ENCODE peak calls at places on chromosomes 2 and 18, in nine cellular contexts. One of them, this sample, is unnamed.

GRCh38 chr2:60351802-60352201 is 201.7 kb downstream of the BCL11A start:
- DNase-seq in effector memory CD8-positive, alpha-beta T cell: no peak
- DNase-seq in foreskin fibroblast: no peak
- DNase-seq in GM12864: peak; percentile 62
- DNase-seq in kidney tubule cell: no peak
- DNase-seq in Calu3: no peak
- DNase-seq in MM.1S: no peak
- DNase-seq in Right ventricle myocardium superior: no peak
- DNase-seq in NCI-H460: no peak
- DNase-seq in this sample: peak; percentile 75

GRCh38 chr2:129741623-129742022 is 237.8 kb upstream of the RAB6C start:
- DNase-seq in kidney tubule cell: no peak
- DNase-seq in effector memory CD8-positive, alpha-beta T cell: no peak
- DNase-seq in GM12864: no peak
- DNase-seq in Right ventricle myocardium superior: no peak
- DNase-seq in foreskin fibroblast: no peak
- DNase-seq in Calu3: no peak
- DNase-seq in NCI-H460: no peak
- DNase-seq in MM.1S: no peak
- DNase-seq in this sample: no peak

GRCh38 chr2:86765308-86765695 is 25.4 kb downstream of the CD8A start:
- DNase-seq in MM.1S: no peak
- DNase-seq in Calu3: no peak
- DNase-seq in kidney tubule cell: no peak
- DNase-seq in effector memory CD8-positive, alpha-beta T cell: no peak
- DNase-seq in foreskin fibroblast: no peak
- DNase-seq in NCI-H460: no peak
- DNase-seq in Right ventricle myocardium superior: no peak
- DNase-seq in GM12864: no peak
- DNase-seq in this sample: no peak

GRCh38 chr18:369224-370010 is 101.6 kb upstream of the THOC1 start:
- DNase-seq in GM12864: no peak
- DNase-seq in foreskin fibroblast: peak; percentile 15
- DNase-seq in Calu3: no peak
- DNase-seq in NCI-H460: no peak
- DNase-seq in kidney tubule cell: peak; percentile 76
- DNase-seq in effector memory CD8-positive, alpha-beta T cell: no peak
- DNase-seq in Right ventricle myocardium superior: no peak
- DNase-seq in MM.1S: no peak
- DNase-seq in this sample: no peak

GRCh38 chr18:57697434-57697833 is 75.8 kb upstream of the NARS1 start:
- DNase-seq in NCI-H460: no peak
- DNase-seq in GM12864: no peak
- DNase-seq in MM.1S: no peak
- DNase-seq in Calu3: no peak
- DNase-seq in foreskin fibroblast: no peak
- DNase-seq in effector memory CD8-positive, alpha-beta T cell: no peak
- DNase-seq in Right ventricle myocardium superior: peak; percentile 47
- DNase-seq in kidney tubule cell: no peak
- DNase-seq in this sample: no peak

GRCh38 chr2:189096769-189097447 is 82.7 kb downstream of the COL5A2 start:
- DNase-seq in Calu3: peak; percentile 12
- DNase-seq in GM12864: no peak
- DNase-seq in NCI-H460: peak; percentile 49
- DNase-seq in Right ventricle myocardium superior: no peak
- DNase-seq in foreskin fibroblast: peak; percentile 71
- DNase-seq in effector memory CD8-positive, alpha-beta T cell: no peak
- DNase-seq in MM.1S: no peak
- DNase-seq in kidney tubule cell: peak; percentile 86
- DNase-seq in this sample: no peak

GRCh38 chr2:73156539-73157124 is 43.9 kb upstream of the RAB11FIP5 start:
- DNase-seq in Calu3: peak; percentile 71
- DNase-seq in MM.1S: peak; percentile 31
- DNase-seq in kidney tubule cell: peak; percentile 66
- DNase-seq in effector memory CD8-positive, alpha-beta T cell: peak; percentile 25
- DNase-seq in GM12864: no peak
- DNase-seq in foreskin fibroblast: peak; percentile 52
- DNase-seq in Right ventricle myocardium superior: peak; percentile 75
- DNase-seq in NCI-H460: no peak
- DNase-seq in this sample: no peak

GRCh38 chr2:215435261-215435808 is 533 bp downstream of the FN1 start:
- DNase-seq in NCI-H460: no peak
- DNase-seq in kidney tubule cell: no peak
- DNase-seq in foreskin fibroblast: no peak
- DNase-seq in Right ventricle myocardium superior: peak; percentile 55
- DNase-seq in effector memory CD8-positive, alpha-beta T cell: no peak
- DNase-seq in GM12864: no peak
- DNase-seq in Calu3: peak; percentile 12
- DNase-seq in MM.1S: no peak
- DNase-seq in this sample: peak; percentile 28

GRCh38 chr2:7773362-7773973 is 856.3 kb downstream of the RNF144A start:
- DNase-seq in GM12864: peak; percentile 64
- DNase-seq in Right ventricle myocardium superior: no peak
- DNase-seq in foreskin fibroblast: no peak
- DNase-seq in MM.1S: peak; percentile 19
- DNase-seq in effector memory CD8-positive, alpha-beta T cell: no peak
- DNase-seq in kidney tubule cell: peak; percentile 51
- DNase-seq in NCI-H460: no peak
- DNase-seq in Calu3: peak; percentile 76
- DNase-seq in this sample: peak; percentile 70

GRCh38 chr2:50529600-50530218 is 502.2 kb downstream of the NRXN1 start:
- DNase-seq in Right ventricle myocardium superior: no peak
- DNase-seq in kidney tubule cell: peak; percentile 43
- DNase-seq in foreskin fibroblast: peak; percentile 16
- DNase-seq in effector memory CD8-positive, alpha-beta T cell: no peak
- DNase-seq in NCI-H460: peak; percentile 48
- DNase-seq in GM12864: no peak
- DNase-seq in MM.1S: peak; percentile 63
- DNase-seq in Calu3: no peak
- DNase-seq in this sample: no peak

GRCh38 chr2:105873721-105874120 is 129.0 kb downstream of the NCK2 start:
- DNase-seq in GM12864: peak; percentile 65
- DNase-seq in kidney tubule cell: peak; percentile 86
- DNase-seq in NCI-H460: no peak
- DNase-seq in MM.1S: no peak
- DNase-seq in foreskin fibroblast: peak; percentile 62
- DNase-seq in Right ventricle myocardium superior: no peak
- DNase-seq in effector memory CD8-positive, alpha-beta T cell: no peak
- DNase-seq in Calu3: peak; percentile 74
- DNase-seq in this sample: peak; percentile 76

GRCh38 chr2:172462393-172463381 is 35.3 kb downstream of the ITGA6 start:
- DNase-seq in effector memory CD8-positive, alpha-beta T cell: peak; percentile 46
- DNase-seq in Right ventricle myocardium superior: no peak
- DNase-seq in kidney tubule cell: peak; percentile 88
- DNase-seq in NCI-H460: no peak
- DNase-seq in MM.1S: peak; percentile 84
- DNase-seq in Calu3: peak; percentile 54
- DNase-seq in GM12864: no peak
- DNase-seq in foreskin fibroblast: no peak
- DNase-seq in this sample: peak; percentile 6

GRCh38 chr2:314561-315336 is 26.9 kb upstream of the ALKAL2 start:
- DNase-seq in NCI-H460: no peak
- DNase-seq in MM.1S: no peak
- DNase-seq in GM12864: no peak
- DNase-seq in effector memory CD8-positive, alpha-beta T cell: no peak
- DNase-seq in Calu3: no peak
- DNase-seq in kidney tubule cell: no peak
- DNase-seq in foreskin fibroblast: no peak
- DNase-seq in Right ventricle myocardium superior: no peak
- DNase-seq in this sample: no peak

GRCh38 chr2:23916727-23917458 is 10.0 kb downstream of the ATAD2B start:
- DNase-seq in MM.1S: no peak
- DNase-seq in foreskin fibroblast: no peak
- DNase-seq in effector memory CD8-positive, alpha-beta T cell: no peak
- DNase-seq in GM12864: no peak
- DNase-seq in kidney tubule cell: no peak
- DNase-seq in Right ventricle myocardium superior: no peak
- DNase-seq in NCI-H460: no peak
- DNase-seq in Calu3: no peak
- DNase-seq in this sample: no peak

GRCh38 chr18:57698571-57699276 is 77.1 kb upstream of the NARS1 start:
- DNase-seq in GM12864: no peak
- DNase-seq in effector memory CD8-positive, alpha-beta T cell: no peak
- DNase-seq in foreskin fibroblast: peak; percentile 56
- DNase-seq in MM.1S: no peak
- DNase-seq in Calu3: no peak
- DNase-seq in kidney tubule cell: peak; percentile 18
- DNase-seq in Right ventricle myocardium superior: no peak
- DNase-seq in NCI-H460: no peak
- DNase-seq in this sample: no peak

GRCh38 chr18:79510046-79510685 is 114.4 kb downstream of the NFATC1 start:
- DNase-seq in NCI-H460: no peak
- DNase-seq in kidney tubule cell: no peak
- DNase-seq in effector memory CD8-positive, alpha-beta T cell: no peak
- DNase-seq in foreskin fibroblast: no peak
- DNase-seq in MM.1S: no peak
- DNase-seq in GM12864: no peak
- DNase-seq in Calu3: no peak
- DNase-seq in Right ventricle myocardium superior: no peak
- DNase-seq in this sample: no peak